ENCODE peak calls at places on chromosomes 7 and 10, in four cellular contexts. C is IMR-90; D is LoVo; G is stimulated activated CD4-positive, alpha-beta T cell treated with anti-CD3 and anti-CD28 coated beads, Interleukin-15, amount 100 ng/mL, for 24 hours. I is an unnamed sample.

GRCh38 chr7:15864260-15864991 is 177.9 kb upstream of the MEOX2 start:
- DNase-seq in C (peak), G (no peak), D (no peak), I (no peak)

GRCh38 chr7:148772297-148773089 is 73.8 kb downstream of the CUL1 start:
- DNase-seq in C (peak), D (no peak), G (peak), I (peak)

GRCh38 chr7:151999337-152000090 is 26.0 kb upstream of the GALNT11 start:
- DNase-seq in G (no peak), D (no peak), C (peak), I (no peak)

GRCh38 chr10:113019692-113020424 is 69.8 kb downstream of the TCF7L2 start:
- DNase-seq in D (no peak), C (no peak), G (no peak), I (no peak)

GRCh38 chr7:157568071-157568784 is 231.4 kb downstream of the DNAJB6 start:
- DNase-seq in G (no peak), D (no peak), C (no peak), I (no peak)

GRCh38 chr7:38318241-38318640 is 44.8 kb upstream of the TARP start:
- DNase-seq in G (no peak), C (no peak), D (no peak), I (no peak)

GRCh38 chr7:56175086-56175760 is 59.0 kb upstream of the NUPR2 start:
- DNase-seq in G (no peak), C (no peak), D (no peak), I (no peak)

GRCh38 chr7:77649950-77650349 is 46.3 kb upstream of the RSBN1L start:
- DNase-seq in C (peak), G (no peak), D (no peak), I (no peak)

GRCh38 chr10:69182005-69182404 is 2.0 kb downstream of the SUPV3L1 start:
- DNase-seq in C (no peak), D (no peak), G (no peak), I (no peak)

GRCh38 chr7:105796365-105796764 is 80.0 kb downstream of the ATXN7L1 start:
- DNase-seq in D (no peak), C (peak), G (no peak), I (no peak)

GRCh38 chr7:145169908-145170307 is 334.1 kb upstream of the TPK1 start:
- DNase-seq in G (no peak), C (no peak), D (no peak), I (no peak)

GRCh38 chr10:28928484-28928883 is 251.2 kb downstream of the BAMBI start:
- DNase-seq in C (no peak), G (no peak), D (peak), I (no peak)

GRCh38 chr10:69479737-69480412 is 28.6 kb downstream of the TSPAN15 start:
- DNase-seq in D (no peak), C (no peak), G (no peak), I (peak)

GRCh38 chr7:128076831-128077271 is 45.6 kb upstream of the LRRC4 start:
- DNase-seq in C (no peak), D (no peak), G (no peak), I (no peak)

GRCh38 chr7:92590711-92591310 is 621 bp upstream of the FAM133B start:
- DNase-seq in G (no peak), D (no peak), C (no peak), I (no peak)

GRCh38 chr10:13195016-13195415 is 33.7 kb downstream of the MCM10 start:
- DNase-seq in G (no peak), D (no peak), C (peak), I (no peak)

GRCh38 chr7:25707733-25708132 is 444.3 kb upstream of the NFE2L3 start:
- DNase-seq in G (no peak), D (no peak), C (peak), I (no peak)

GRCh38 chr10:119715628-119716505 is 10.0 kb upstream of the INPP5F start:
- DNase-seq in D (no peak), G (no peak), C (no peak), I (no peak)

GRCh38 chr10:92681306-92681823 is 8.4 kb upstream of the HHEX start:
- DNase-seq in D (no peak), G (no peak), C (no peak), I (no peak)

GRCh38 chr10:58641095-58641531 is 128.4 kb downstream of the BICC1 start:
- DNase-seq in G (no peak), D (peak), C (peak), I (no peak)

GRCh38 chr7:964401-965231 is 10.1 kb upstream of the ADAP1 start:
- DNase-seq in D (no peak), C (peak), G (no peak), I (peak)

GRCh38 chr7:129401228-129401967 is 32.8 kb upstream of the STRIP2 start:
- DNase-seq in G (no peak), C (no peak), D (peak), I (no peak)

GRCh38 chr10:96501985-96502384 is 11.7 kb downstream of the TLL2 start:
- DNase-seq in G (no peak), D (peak), C (no peak), I (no peak)

GRCh38 chr7:137572071-137572784 is 228.7 kb upstream of the PTN start:
- DNase-seq in C (no peak), D (no peak), G (no peak), I (no peak)

GRCh38 chr7:93011351-93012294 is 106.2 kb downstream of the SAMD9 start:
- DNase-seq in D (no peak), C (peak), G (no peak), I (no peak)

GRCh38 chr10:70461397-70462348 is 16.9 kb upstream of the PALD1 start:
- DNase-seq in D (peak), G (peak), C (peak), I (peak)

GRCh38 chr10:25875555-25876165 is 58.4 kb upstream of the MYO3A start:
- DNase-seq in C (peak), G (peak), D (peak), I (no peak)

GRCh38 chr10:58143944-58144343 is 123.8 kb downstream of the IPMK start:
- DNase-seq in C (no peak), D (no peak), G (no peak), I (no peak)

GRCh38 chr7:32255036-32255435 is 184.8 kb upstream of the PDE1C start:
- DNase-seq in D (no peak), G (no peak), C (no peak), I (no peak)

GRCh38 chr10:13608246-13608853 is 21.6 kb downstream of the PRPF18 start:
- DNase-seq in G (no peak), D (no peak), C (no peak), I (no peak)

GRCh38 chr7:35854311-35854710 is 53.5 kb downstream of the SEPTIN7 start:
- DNase-seq in C (no peak), G (no peak), D (no peak), I (no peak)

I was measured in DMS 273 treated with DMSO at 0.1 percent for 48 hours.